ENCODE peak calls at places on chromosomes 4 and X, in four cellular contexts. C is WTC11, O is K562, P is HepG2. J is an unnamed sample.

GRCh38 chr4:52111995-52112394 is 60.9 kb downstream of the SPATA18 start:
- DNase-seq in P (no peak), C (no peak), O (no peak), J (no peak)

GRCh38 chr4:17898553-17898952 is 87.8 kb downstream of the NCAPG start:
- DNase-seq in O (no peak), C (no peak), P (no peak), J (no peak)

GRCh38 chr4:113069212-113069892 is 19.9 kb downstream of the ANK2 start:
- DNase-seq in C (no peak), O (no peak), P (peak; percentile 5), J (no peak)

GRCh38 chr4:168831919-168832745 is 177.9 kb downstream of the CBR4 start:
- DNase-seq in C (peak; percentile 85), P (peak; percentile 23), O (peak; percentile 52), J (peak; percentile 80)

GRCh38 chr4:76546282-76547166 is 111.5 kb downstream of the SHROOM3 start:
- DNase-seq in C (no peak), O (no peak), P (no peak), J (no peak)

GRCh38 chr4:148980782-148981181 is 538.6 kb upstream of the NR3C2 start:
- DNase-seq in P (no peak), O (no peak), C (no peak), J (no peak)

GRCh38 chr4:4990857-4991540 is 28.3 kb downstream of the CYTL1 start:
- DNase-seq in O (peak; percentile 44), P (no peak), C (no peak), J (no peak)

GRCh38 chrX:74537011-74537390 is 77.4 kb downstream of the RLIM start:
- DNase-seq in C (peak; percentile 14), O (no peak), P (no peak), J (no peak)

GRCh38 chrX:102712967-102713677 is 874 bp downstream of the GPRASP2 start:
- DNase-seq in P (no peak), O (peak; percentile 55), C (peak; percentile 35), J (peak; percentile 54)

GRCh38 chr4:153267013-153267412 is 62.8 kb downstream of the TRIM2 start:
- DNase-seq in C (no peak), P (no peak), O (no peak), J (no peak)

GRCh38 chrX:15143050-15143824 is 126.6 kb downstream of the ASB9 start:
- DNase-seq in C (peak; percentile 42), P (peak; percentile 45), O (peak; percentile 60), J (peak; percentile 52)

GRCh38 chr4:164783966-164784365 is 30.0 kb downstream of the SMIM31 start:
- DNase-seq in O (no peak), C (no peak), P (no peak), J (no peak)

GRCh38 chrX:21837056-21837455 is 2.4 kb upstream of the MBTPS2 start:
- DNase-seq in O (no peak), C (no peak), P (no peak), J (no peak)

GRCh38 chr4:47716017-47716416 is 121.8 kb downstream of the CORIN start:
- DNase-seq in C (no peak), P (peak; percentile 55), O (no peak), J (no peak)

GRCh38 chr4:176791591-176792347 is 953 bp downstream of the VEGFC start:
- DNase-seq in P (no peak), O (no peak), C (peak; percentile 45), J (peak; percentile 39)

GRCh38 chr4:104302731-104303130 is 192.0 kb downstream of the CXXC4 start:
- DNase-seq in C (no peak), P (no peak), O (no peak), J (no peak)

GRCh38 chrX:46258356-46258755 is 286.9 kb downstream of the ZNF674 start:
- DNase-seq in O (no peak), C (no peak), P (no peak), J (no peak)

GRCh38 chr4:89773793-89774192 is 63.2 kb downstream of the SNCA start:
- DNase-seq in O (no peak), C (no peak), P (no peak), J (no peak)

GRCh38 chr4:3687538-3687937 is 78.6 kb upstream of the ADRA2C start:
- DNase-seq in P (no peak), C (peak; percentile 7), O (no peak), J (no peak)

GRCh38 chrX:107760304-107761077 is 15.1 kb downstream of the TSC22D3 start:
- DNase-seq in P (no peak), C (no peak), O (no peak), J (no peak)

GRCh38 chr4:121096629-121097028 is 24.3 kb upstream of the NDNF start:
- DNase-seq in P (peak; percentile 7), O (no peak), C (no peak), J (peak; percentile 9)

GRCh38 chr4:87025023-87025613 is 90.3 kb downstream of the AFF1 start:
- DNase-seq in P (no peak), C (no peak), O (no peak), J (no peak)

GRCh38 chr4:87029356-87029755 is 94.5 kb downstream of the AFF1 start:
- DNase-seq in O (no peak), C (no peak), P (no peak), J (no peak)

GRCh38 chr4:87026795-87027495 is 92.1 kb downstream of the AFF1 start:
- DNase-seq in P (no peak), O (no peak), C (no peak), J (no peak)

GRCh38 chr4:87024181-87024580 is 89.4 kb downstream of the AFF1 start:
- DNase-seq in C (no peak), P (no peak), O (no peak), J (no peak)

DNA sequence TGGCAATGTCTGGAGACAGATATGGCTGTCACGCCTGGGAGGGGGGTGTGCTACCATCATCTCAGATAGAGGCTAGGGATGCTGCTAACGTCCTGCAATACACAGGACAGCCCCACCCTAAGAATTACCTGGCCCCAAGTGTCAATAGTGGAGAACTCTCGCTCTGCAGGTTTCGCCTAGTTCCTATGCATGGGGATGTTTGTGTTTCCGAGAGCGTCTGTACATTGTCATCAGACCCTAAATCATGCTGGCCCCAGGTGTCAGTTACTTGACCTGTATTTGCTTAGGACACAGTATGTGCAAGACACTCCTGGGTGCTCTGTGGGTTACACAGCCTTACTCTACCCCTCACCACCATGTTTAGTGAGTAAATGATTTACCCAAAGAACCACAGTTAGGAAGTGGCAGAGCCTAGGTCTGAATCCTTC is 90.8 kb downstream of the AFF1 start:
- DNase-seq in C (no peak), O (no peak), P (peak; percentile 71), J (no peak)
- TF ChIP-seq ELF4 in C (no peak), O (no peak), P (no peak), J (no peak)

GRCh38 chr4:140497776-140498636 is at the start of gene MGAT4D:
- DNase-seq in O (no peak), P (no peak), C (peak; percentile 63), J (no peak)
- TF ChIP-seq ELF4 in O (no peak), P (no peak), C (no peak), J (no peak)

GRCh38 chr4:186723207-186724047 is at the start of gene FAT1:
- DNase-seq in C (peak; percentile 60), O (peak; percentile 82), P (peak; percentile 38), J (peak; percentile 50)
- TF ChIP-seq ELF4 in C (no peak), O (no peak), P (no peak), J (no peak)

GRCh38 chr4:173528378-173529321 is 1.4 kb downstream of the HAND2 start:
- DNase-seq in P (no peak), C (peak; percentile 49), O (peak; percentile 44), J (no peak)

GRCh38 chr4:173529505-173530325 is at the start of gene HAND2:
- DNase-seq in C (peak; percentile 61), O (peak; percentile 71), P (no peak), J (peak; percentile 76)

GRCh38 chr4:173532725-173533511 is 2.9 kb upstream of the HAND2 start:
- DNase-seq in C (peak; percentile 10), P (no peak), O (no peak), J (no peak)

GRCh38 chr4:173530326-173531062 is 465 bp upstream of the HAND2 start:
- DNase-seq in C (no peak), O (no peak), P (no peak), J (no peak)

GRCh38 chr4:173531085-173531965 is 1.3 kb upstream of the HAND2 start:
- DNase-seq in C (peak; percentile 41), P (no peak), O (no peak), J (no peak)
- TF ChIP-seq ELF4 in C (no peak), P (no peak), O (no peak), J (no peak)

DNA sequence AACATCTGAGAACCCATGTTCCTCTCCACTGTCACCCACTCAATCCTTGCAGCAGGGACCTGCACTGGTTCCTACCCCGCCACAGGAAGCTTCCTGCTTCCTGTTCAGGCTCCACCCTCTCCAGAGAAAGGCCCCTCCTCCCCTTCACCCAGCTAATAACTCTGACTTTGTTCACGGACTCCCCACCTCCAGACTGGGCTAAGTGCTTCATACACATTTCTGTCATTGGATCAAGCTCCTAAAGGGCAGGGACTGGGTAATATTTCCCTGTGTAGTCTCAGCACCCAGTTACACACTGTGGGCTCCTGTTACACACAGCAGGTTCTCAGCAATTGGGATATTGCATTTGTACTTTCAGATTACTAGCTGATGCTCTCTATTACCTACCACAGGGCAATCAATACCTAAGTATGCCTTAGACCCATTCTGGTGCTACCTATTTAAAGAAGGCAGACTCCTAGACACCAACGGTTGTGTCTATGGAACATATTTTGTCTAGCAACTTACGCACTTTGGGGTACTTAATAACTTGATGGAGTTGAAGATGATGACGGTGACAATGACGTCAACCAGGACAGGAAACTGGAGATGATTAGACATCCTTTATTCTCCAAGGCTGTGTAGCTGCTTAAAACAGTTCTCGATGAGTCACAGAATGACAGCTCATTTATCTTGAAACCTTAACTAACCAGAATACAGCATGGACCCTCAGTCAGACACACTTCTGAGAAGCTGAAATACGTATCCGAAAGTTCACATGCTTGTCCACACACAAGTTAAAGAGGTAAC is 58.1 kb downstream of the MAML3 start:
- DNase-seq in P (no peak), O (peak; percentile 38), C (no peak), J (no peak)
- TF ChIP-seq ELF4 in P (no peak), O (no peak), C (no peak), J (no peak)

GRCh38 chrX:153723351-153724251 is 586 bp downstream of the BCAP31 start:
- DNase-seq in C (peak; percentile 38), P (peak; percentile 59), O (peak; percentile 74), J (peak; percentile 51)
- TF ChIP-seq ELF4 in C (no peak), P (peak; percentile 52), O (no peak), J (no peak)

J was measured in HEK293T.